ENCODE peak calls at places on chromosomes 13 and 19, in five cellular contexts. S is thoracic aorta, B is PC-3, H is neural progenitor cell, E is hepatocyte. C is an unnamed sample.

GRCh38 chr19:40348961-40349507 is 539 bp downstream of the PLD3 start:
- DNase-seq in S (no peak), B (peak; percentile 26), H (peak; percentile 39), E (peak; percentile 38), C (no peak)

GRCh38 chr19:13610042-13610691 is 103.9 kb upstream of the CACNA1A start:
- DNase-seq in S (no peak), B (peak; percentile 26), H (peak; percentile 44), E (peak; percentile 32), C (no peak)

GRCh38 chr19:46704379-46705076 is 12.4 kb downstream of the PRKD2 start:
- DNase-seq in S (peak; percentile 35), B (peak; percentile 57), H (peak; percentile 71), E (peak; percentile 61), C (peak; percentile 80)

GRCh38 chr13:36919206-36919832 is 719 bp downstream of the SMAD9 start:
- DNase-seq in S (peak; percentile 5), B (peak; percentile 8), H (peak; percentile 76), E (peak; percentile 71), C (peak; percentile 80)

GRCh38 chr19:9570255-9570654 is 14.0 kb downstream of the ZNF121 start:
- DNase-seq in S (no peak), B (no peak), H (no peak), E (no peak), C (no peak)

GRCh38 chr19:55461974-55462628 is 659 bp upstream of the ISOC2 start:
- DNase-seq in S (no peak), B (peak; percentile 44), H (no peak), E (no peak), C (no peak)

GRCh38 chr13:23778007-23778687 is 111.1 kb downstream of the MIPEP start:
- DNase-seq in S (no peak), B (no peak), H (no peak), E (no peak), C (no peak)

GRCh38 chr13:45068036-45069001 is 52.0 kb upstream of the GTF2F2 start:
- DNase-seq in S (no peak), B (no peak), H (no peak), E (no peak), C (no peak)

GRCh38 chr13:79406597-79406908 is 498 bp upstream of the RBM26 start:
- DNase-seq in S (no peak), B (no peak), H (no peak), E (no peak), C (no peak)

GRCh38 chr13:47908200-47908902 is 92.7 kb downstream of the SUCLA2 start:
- DNase-seq in S (no peak), B (peak; percentile 73), H (no peak), E (no peak), C (no peak)

GRCh38 chr19:6387372-6387771 is 5.6 kb downstream of the GTF2F1 start:
- DNase-seq in S (no peak), B (no peak), H (no peak), E (no peak), C (no peak)

GRCh38 chr13:84896128-84896527 is 903.1 kb downstream of the SLITRK6 start:
- DNase-seq in S (no peak), B (peak; percentile 63), H (peak; percentile 52), E (peak; percentile 58), C (peak; percentile 52)

GRCh38 chr13:33017410-33017929 is 1.2 kb downstream of the KL start:
- DNase-seq in S (no peak), B (no peak), H (peak; percentile 54), E (peak; percentile 63), C (no peak)

GRCh38 chr13:51584731-51585191 is 499 bp downstream of the WDFY2 start:
- DNase-seq in S (peak; percentile 15), B (peak; percentile 48), H (peak; percentile 84), E (peak; percentile 81), C (peak; percentile 69)

DNA sequence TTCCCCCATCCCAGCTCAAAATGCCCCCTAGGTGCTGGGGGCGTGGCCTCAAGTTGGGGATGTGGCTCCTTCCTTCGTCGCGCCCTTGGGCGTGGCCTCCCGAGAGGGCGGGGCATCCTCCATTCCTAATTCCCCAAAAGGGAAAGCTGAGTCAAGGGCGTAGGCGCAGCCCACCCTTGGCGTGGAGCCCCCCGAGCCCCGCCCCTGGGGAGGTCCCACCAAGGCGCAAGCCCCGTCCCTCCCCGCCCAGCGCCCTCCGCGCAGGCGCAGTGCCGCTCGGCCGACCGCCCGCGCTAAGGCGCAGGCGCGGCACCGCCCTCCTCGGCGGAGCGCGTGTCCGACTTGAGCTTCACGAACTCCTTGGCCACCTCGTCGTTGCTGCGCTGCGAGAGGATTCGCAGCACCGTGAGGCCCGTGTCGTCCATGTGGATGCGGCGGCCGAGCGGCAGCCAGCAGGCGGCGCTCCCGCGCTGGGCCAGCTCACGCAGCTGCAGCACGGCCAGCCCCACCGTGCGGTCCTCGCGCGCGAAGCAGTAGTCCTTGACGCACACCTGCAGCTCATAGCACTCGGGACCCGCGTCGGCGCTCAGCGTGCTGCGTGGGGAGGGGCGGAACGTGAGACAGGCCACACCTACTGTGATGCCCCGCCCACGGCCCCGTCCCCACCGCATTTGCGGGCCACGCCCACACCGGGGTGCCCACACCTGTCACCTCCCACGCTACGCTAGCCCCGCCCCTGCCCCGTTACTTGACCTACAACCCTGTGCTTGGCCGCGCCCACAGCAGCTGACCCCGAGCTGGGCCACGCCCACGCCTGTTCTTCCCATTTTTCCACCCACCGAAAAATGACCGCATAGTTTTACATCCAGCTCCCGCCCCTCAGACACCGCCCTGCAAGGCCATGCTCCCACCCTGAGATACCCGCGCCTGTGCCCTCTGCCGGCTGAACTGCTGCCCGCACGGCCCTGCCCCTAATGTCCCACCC is 50.6 kb downstream of the COLGALT1 start:
- DNase-seq in S (peak; percentile 23), B (peak; percentile 58), H (peak; percentile 96), E (peak; percentile 79), C (peak; percentile 83)
- TF ChIP-seq CTCF in S (peak; percentile 68), B (peak; percentile 58), H (peak; percentile 72), E (peak; percentile 62), C (peak; percentile 54)

GRCh38 chr19:49837425-49837824 is 13.5 kb upstream of the PTOV1 start:
- DNase-seq in S (no peak), B (no peak), H (no peak), E (no peak), C (no peak)

GRCh38 chr19:49840736-49841249 is 10.2 kb upstream of the PTOV1 start:
- DNase-seq in S (no peak), B (no peak), H (no peak), E (no peak), C (no peak)

GRCh38 chr19:49837009-49837310 is 14.0 kb upstream of the PTOV1 start:
- DNase-seq in S (no peak), B (no peak), H (no peak), E (peak; percentile 7), C (no peak)

GRCh38 chr19:49840321-49840720 is 10.6 kb upstream of the PTOV1 start:
- DNase-seq in S (no peak), B (no peak), H (no peak), E (no peak), C (no peak)

GRCh38 chr19:49838816-49839588 is 12.0 kb upstream of the PTOV1 start:
- DNase-seq in S (no peak), B (no peak), H (no peak), E (no peak), C (no peak)
- H3K36me3 ChIP-seq in S (peaks cover 42% of the 10 kb centered on the region), B (peaks cover 21% of the 10 kb centered on the region), H (no peaks in the 10 kb centered on the region), E (no peaks in the 10 kb centered on the region), C (peaks cover 30% of the 10 kb centered on the region)

DNA sequence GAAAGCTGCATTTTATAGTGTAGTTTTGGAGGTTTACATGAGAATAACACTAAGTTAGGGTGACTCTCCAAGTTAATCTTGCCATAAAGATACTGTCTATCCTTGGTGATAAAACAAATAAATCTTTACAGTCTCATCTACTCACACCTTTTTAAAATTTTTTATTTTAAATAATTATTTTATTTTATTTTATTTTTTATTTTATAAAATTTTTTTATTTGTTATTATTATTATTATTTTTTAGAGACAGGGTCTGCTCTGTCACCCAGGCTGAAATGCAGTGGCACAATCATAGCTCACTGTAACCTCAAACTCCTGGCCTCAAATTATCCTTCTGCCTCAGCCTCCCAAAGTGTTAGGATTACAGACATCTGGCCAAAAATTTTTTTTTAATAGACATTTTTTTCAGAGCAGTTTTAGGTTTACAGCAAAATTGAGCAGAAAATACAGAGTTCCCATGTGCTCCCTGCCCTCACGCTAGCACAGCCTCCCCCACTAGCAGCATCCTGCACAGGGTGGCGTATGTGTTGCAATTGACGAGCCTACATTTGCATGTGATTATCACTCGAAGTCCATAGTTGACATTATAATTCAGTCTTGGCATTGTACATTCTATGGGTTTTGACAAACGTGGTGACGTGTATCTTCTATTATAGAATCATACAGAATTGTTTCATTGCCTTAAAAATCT is 41.0 kb downstream of the RASL11A start:
- DNase-seq in S (no peak), B (no peak), H (no peak), E (no peak), C (no peak)
- TF ChIP-seq CTCF in S (no peak), B (no peak), H (no peak), E (no peak), C (no peak)

GRCh38 chr19:12272386-12272785 is 22.3 kb downstream of the ZNF44 start:
- DNase-seq in S (no peak), B (no peak), H (no peak), E (no peak), C (no peak)

GRCh38 chr19:12278713-12279112 is 16.0 kb downstream of the ZNF44 start:
- DNase-seq in S (no peak), B (no peak), H (no peak), E (no peak), C (no peak)

GRCh38 chr19:12270854-12271253 is 23.8 kb downstream of the ZNF44 start:
- DNase-seq in S (no peak), B (no peak), H (no peak), E (no peak), C (no peak)

GRCh38 chr19:12272980-12273901 is 21.4 kb downstream of the ZNF44 start:
- DNase-seq in S (no peak), B (no peak), H (no peak), E (no peak), C (no peak)
- H3K36me3 ChIP-seq in S (peaks cover 68% of the 10 kb centered on the region), B (peaks cover 78% of the 10 kb centered on the region), H (peaks cover 38% of the 10 kb centered on the region), E (peaks cover 21% of the 10 kb centered on the region), C (peaks cover 22% of the 10 kb centered on the region)

GRCh38 chr19:10760268-10760944 is 42.5 kb downstream of the DNM2 start:
- DNase-seq in S (no peak), B (peak; percentile 91), H (no peak), E (peak; percentile 67), C (peak; percentile 85)
- TF ChIP-seq CTCF in S (no peak), B (no peak), H (no peak), E (no peak), C (no peak)